ENCODE peak calls at places on chromosomes 1 and 21, in nine cellular contexts. L is HCT116; C is lung; V is cardiac muscle cell; B is A549; K is breast epithelium; N is CD8-positive, alpha-beta T cell; S is Peyer's patch; I is psoas muscle. W is an unnamed sample.

GRCh38 chr1:246647113-246647512 is 77.1 kb upstream of the SCCPDH start:
- DNase-seq in L (no peak), C (no peak), V (peak; percentile 79), B (no peak), K (no peak), N (no peak), S (peak; percentile 61), I (peak; percentile 48), W (peak; percentile 41)

GRCh38 chr1:67753776-67754525 is 69.0 kb downstream of the GADD45A start:
- DNase-seq in L (peak; percentile 71), C (no peak), V (no peak), B (no peak), K (no peak), N (no peak), S (peak; percentile 70), I (no peak), W (no peak)

GRCh38 chr21:46126321-46127238 is 28.7 kb downstream of the COL6A2 start:
- DNase-seq in L (no peak), C (no peak), V (no peak), B (no peak), K (peak; percentile 44), N (no peak), S (peak; percentile 39), I (peak; percentile 13), W (no peak)

GRCh38 chr21:18553786-18554185 is 150.2 kb upstream of the TMPRSS15 start:
- DNase-seq in L (no peak), C (no peak), V (no peak), B (no peak), K (no peak), N (no peak), S (no peak), I (no peak), W (no peak)

GRCh38 chr21:42626171-42626570 is 27.2 kb upstream of the PDE9A start:
- DNase-seq in L (no peak), C (no peak), V (no peak), B (no peak), K (no peak), N (no peak), S (no peak), I (no peak), W (no peak)

GRCh38 chr21:46111857-46112730 is 14.2 kb downstream of the COL6A2 start:
- DNase-seq in L (no peak), C (no peak), V (no peak), B (no peak), K (peak; percentile 51), N (no peak), S (peak; percentile 34), I (peak; percentile 15), W (peak; percentile 23)

GRCh38 chr1:154860154-154860870 is 9.8 kb downstream of the KCNN3 start:
- DNase-seq in L (no peak), C (no peak), V (no peak), B (no peak), K (no peak), N (no peak), S (no peak), I (peak; percentile 69), W (no peak)

GRCh38 chr1:70641868-70642267 is 230.8 kb downstream of the CTH start:
- DNase-seq in L (no peak), C (no peak), V (no peak), B (no peak), K (no peak), N (no peak), S (no peak), I (no peak), W (no peak)

GRCh38 chr1:34441661-34442060 is 265.0 kb downstream of the C1orf94 start:
- DNase-seq in L (no peak), C (no peak), V (no peak), B (no peak), K (no peak), N (no peak), S (no peak), I (no peak), W (no peak)

GRCh38 chr1:228543396-228543795 is 56.2 kb downstream of the RNF187 start:
- DNase-seq in L (no peak), C (no peak), V (no peak), B (no peak), K (no peak), N (no peak), S (no peak), I (no peak), W (no peak)

GRCh38 chr21:39318091-39318959 is 4.9 kb upstream of the BRWD1 start:
- DNase-seq in L (no peak), C (no peak), V (peak; percentile 39), B (no peak), K (no peak), N (no peak), S (no peak), I (no peak), W (no peak)

GRCh38 chr1:66330711-66331110 is 203.2 kb upstream of the SGIP1 start:
- DNase-seq in L (no peak), C (no peak), V (peak; percentile 73), B (no peak), K (no peak), N (no peak), S (no peak), I (no peak), W (no peak)

GRCh38 chr1:230426246-230427101 is at the start of gene PGBD5:
- DNase-seq in L (no peak), C (peak; percentile 68), V (peak; percentile 73), B (peak; percentile 64), K (peak; percentile 63), N (peak; percentile 27), S (peak; percentile 84), I (peak; percentile 75), W (peak; percentile 82)

GRCh38 chr1:227947678-227948492 is at the start of gene WNT9A:
- DNase-seq in L (no peak), C (no peak), V (peak; percentile 55), B (peak; percentile 47), K (peak; percentile 50), N (no peak), S (peak; percentile 61), I (peak; percentile 74), W (peak; percentile 73)

GRCh38 chr1:184888505-184888904 is 85.8 kb downstream of the NIBAN1 start:
- DNase-seq in L (peak; percentile 13), C (no peak), V (peak; percentile 53), B (no peak), K (no peak), N (no peak), S (no peak), I (no peak), W (no peak)

DNA sequence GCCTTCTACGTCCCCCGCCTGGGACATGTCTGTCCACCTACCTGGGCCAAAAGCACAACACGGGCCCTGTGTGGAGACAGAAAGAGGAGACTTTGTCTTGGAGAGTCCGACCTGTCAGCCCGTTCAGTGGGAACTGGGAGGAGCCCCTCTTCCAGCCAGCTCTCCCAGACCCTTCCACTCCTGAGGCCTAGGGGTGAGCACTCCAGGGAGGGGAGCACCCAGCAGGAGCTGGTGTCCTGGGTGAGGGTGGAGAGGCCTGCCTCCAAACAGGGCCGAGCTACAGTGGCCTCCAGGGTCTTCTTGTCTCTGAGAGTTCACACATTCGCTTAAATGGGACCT is 546 bp downstream of the SPOCD1 start:
- DNase-seq in L (no peak), C (no peak), V (no peak), B (no peak), K (no peak), N (no peak), S (no peak), I (no peak), W (no peak)
- H3K4me3 ChIP-seq in L (peak overlapping the region; percentile 60), C (no peak overlapping the region), V (no peak overlapping the region), B (no peak overlapping the region), K (no peak overlapping the region), N (no peak overlapping the region), S (no peak overlapping the region), I (no peak overlapping the region), W (no peak overlapping the region)

DNA sequence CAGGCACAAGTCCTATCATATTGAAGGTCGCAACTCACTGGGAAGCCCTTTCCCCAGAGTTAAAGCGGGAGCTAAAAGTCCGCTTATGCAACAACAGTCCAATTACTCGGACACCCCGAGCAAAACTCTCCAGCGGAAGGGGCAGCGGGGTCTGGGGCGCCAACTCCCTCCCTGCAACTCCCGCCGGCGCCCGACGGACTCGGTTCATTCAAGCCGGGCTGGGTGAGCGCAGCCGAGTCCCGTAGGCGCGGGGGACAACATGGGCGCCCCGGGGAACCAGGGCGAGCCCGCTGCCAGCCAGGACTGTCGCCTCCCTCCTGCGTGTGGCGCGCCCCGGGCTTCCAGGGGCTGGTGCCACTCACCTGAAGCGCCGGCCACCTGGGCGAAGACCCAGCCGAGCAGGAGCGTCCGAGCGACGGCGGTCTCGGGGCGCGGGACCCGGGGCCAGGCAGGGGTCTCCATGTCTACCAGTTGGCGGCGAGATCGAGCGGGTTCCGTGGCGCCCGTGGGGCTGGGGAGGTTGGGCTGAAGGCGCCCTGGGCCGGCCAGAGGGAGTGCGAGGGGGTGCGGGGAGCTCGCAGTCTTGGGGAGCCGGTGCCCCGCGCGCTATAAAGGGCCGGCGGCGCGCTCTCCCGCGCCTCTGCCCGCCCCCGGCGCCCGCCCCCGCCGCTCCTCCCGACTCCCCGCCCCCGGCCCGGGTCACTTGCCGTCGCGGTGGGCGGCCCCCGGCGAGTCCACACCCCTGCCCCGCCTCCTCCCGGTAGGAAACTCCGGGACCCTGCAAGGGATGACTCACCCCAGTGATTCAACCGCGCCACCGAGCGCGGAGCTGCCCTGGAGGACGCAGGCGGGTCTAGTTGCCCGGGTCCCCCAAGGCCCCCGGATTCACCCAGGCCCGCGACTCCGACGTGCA is at the start of gene F3:
- DNase-seq in L (peak; percentile 70), C (peak; percentile 92), V (peak; percentile 88), B (peak; percentile 69), K (peak; percentile 93), N (peak; percentile 37), S (peak; percentile 96), I (peak; percentile 89), W (peak; percentile 90)
- TF ChIP-seq CTCF in L (no peak), C (no peak), V (peak; percentile 22), B (no peak), K (no peak), N (no peak), S (no peak), I (no peak), W (no peak)

GRCh38 chr1:87841332-87841731 is 512.7 kb downstream of the LMO4 start:
- DNase-seq in L (no peak), C (no peak), V (no peak), B (no peak), K (no peak), N (no peak), S (no peak), I (no peak), W (no peak)
- H3K4me1 ChIP-seq in L (no peaks in the 10 kb centered on the region), C (no peaks in the 10 kb centered on the region), V (no peaks in the 10 kb centered on the region), B (no peaks in the 10 kb centered on the region), K (no peaks in the 10 kb centered on the region), N (no peaks in the 10 kb centered on the region), S (no peaks in the 10 kb centered on the region), I (no peaks in the 10 kb centered on the region), W (peaks cover 3% of the 10 kb centered on the region)

DNA sequence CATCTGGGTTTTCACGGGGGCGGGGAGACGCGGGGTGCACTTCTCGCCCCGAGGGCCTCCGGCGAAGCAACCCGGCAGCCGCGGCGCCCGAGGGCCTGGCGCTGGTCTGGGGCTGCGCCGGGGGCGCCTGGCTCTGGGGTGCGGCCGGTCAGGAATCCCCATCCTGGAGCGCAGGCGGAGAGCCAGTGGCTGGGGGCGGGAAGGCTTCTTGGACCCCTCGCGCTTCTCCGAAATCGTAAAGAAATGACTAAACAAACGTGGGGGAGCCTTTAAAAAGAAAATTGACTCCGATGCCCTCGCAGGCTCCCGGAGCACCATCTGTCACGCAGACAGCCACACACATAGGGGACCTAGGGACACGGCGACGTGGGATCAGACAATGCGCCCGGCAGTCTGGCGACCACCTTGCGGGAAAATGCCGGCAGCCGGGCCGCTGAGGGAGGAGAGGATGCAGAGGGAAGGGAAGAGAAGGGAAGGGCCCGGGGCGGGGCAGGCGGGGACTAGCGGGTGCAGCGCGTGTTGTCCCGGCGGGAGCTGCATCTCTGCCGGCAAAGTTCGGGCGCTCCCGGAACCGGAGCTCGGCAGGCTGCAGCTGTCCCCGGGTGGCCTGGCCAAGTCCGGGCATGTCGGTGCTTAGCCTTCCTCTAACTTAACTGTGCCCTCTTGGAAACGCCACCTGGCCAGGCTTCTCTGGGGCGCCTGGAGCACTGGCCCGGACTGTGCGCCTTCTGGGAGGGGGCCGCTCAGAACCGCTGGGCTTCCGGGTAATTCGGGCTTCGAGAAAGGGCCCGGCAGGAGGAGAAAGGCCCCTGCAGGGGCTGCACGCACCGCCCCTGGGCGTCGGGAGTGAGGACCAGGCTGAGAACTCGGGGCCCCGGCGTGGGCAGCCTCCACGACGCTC is 1.9 kb downstream of the NHLH2 start:
- DNase-seq in L (no peak), C (no peak), V (no peak), B (no peak), K (no peak), N (no peak), S (no peak), I (peak; percentile 31), W (no peak)
- H3K4me3 ChIP-seq in L (no peak overlapping the region), C (peak overlapping the region; percentile 27), V (peak overlapping the region; percentile 15), B (no peak overlapping the region), K (peak overlapping the region; percentile 16), N (no peak overlapping the region), S (no peak overlapping the region), I (peak overlapping the region; percentile 53), W (no peak overlapping the region)